ENCODE peak calls at places on chromosomes 16 and 17, in four cellular contexts. P, R, F and M are unnamed samples.
A peak's percentile ranks its signal among the peaks of the same experiment; 100 is the strongest.

GRCh38 chr17:41500131-41500911 is 5.1 kb downstream of the KRT13 start:
- DNase-seq in P (peak; percentile 76), R (no peak), F (no peak), M (no peak)

GRCh38 chr16:87337247-87337646 is 20.1 kb upstream of the C16orf95 start:
- DNase-seq in P (no peak), R (no peak), F (no peak), M (peak; percentile 73)

GRCh38 chr17:18247613-18248001 is 10.9 kb downstream of the FLII start:
- DNase-seq in P (no peak), R (no peak), F (no peak), M (no peak)

GRCh38 chr17:74833501-74834361 is 26.0 kb downstream of the GRIN2C start:
- DNase-seq in P (no peak), R (no peak), F (no peak), M (peak; percentile 87)

GRCh38 chr16:50213939-50214519 is 52.3 kb upstream of the ADCY7 start:
- DNase-seq in P (no peak), R (no peak), F (peak; percentile 52), M (peak; percentile 74)

GRCh38 chr17:66849851-66850580 is 15.1 kb downstream of the CACNG5 start:
- DNase-seq in P (no peak), R (no peak), F (no peak), M (no peak)

GRCh38 chr16:65725156-65725845 is 603.4 kb upstream of the CDH11 start:
- DNase-seq in P (no peak), R (no peak), F (no peak), M (no peak)

GRCh38 chr17:61574542-61575351 is 16.3 kb downstream of the NACA2 start:
- DNase-seq in P (peak; percentile 47), R (no peak), F (peak; percentile 65), M (peak; percentile 50)

GRCh38 chr17:2244545-2245525 is 58.8 kb downstream of the SMG6 start:
- DNase-seq in P (peak; percentile 88), R (peak; percentile 78), F (peak; percentile 91), M (peak; percentile 86)

GRCh38 chr16:30775131-30775380 is 11.9 kb downstream of the ZNF629 start:
- DNase-seq in P (no peak), R (no peak), F (no peak), M (no peak)